ENCODE peak calls at places on chromosomes 2 and 18, in six cellular contexts. D, U, J, C, E and W are unnamed samples.
A peak's percentile ranks its signal among the peaks of the same experiment; 100 is the strongest.

GRCh38 chr18:26397019-26397418 is 151.3 kb downstream of the KCTD1 start:
- DNase-seq in E (no peak), D (no peak), U (no peak), J (no peak), C (no peak), W (no peak)

GRCh38 chr2:219031005-219031738 is 10.1 kb downstream of the CFAP65 start:
- DNase-seq in C (no peak), D (no peak), U (no peak), E (no peak), J (no peak), W (no peak)

GRCh38 chr2:109348645-109349554 is 219.9 kb downstream of the SH3RF3 start:
- DNase-seq in E (no peak), C (no peak), U (no peak), D (no peak), J (no peak), W (no peak)

GRCh38 chr2:73418343-73418742 is 32.7 kb downstream of the ALMS1 start:
- DNase-seq in D (no peak), C (peak; percentile 67), J (peak; percentile 52), U (peak; percentile 82), E (no peak), W (peak; percentile 52)

GRCh38 chr2:134669731-134670669 is 48.8 kb downstream of the TMEM163 start:
- DNase-seq in D (no peak), U (no peak), E (peak; percentile 79), J (no peak), C (no peak), W (peak; percentile 80)

GRCh38 chr2:140392824-140393223 is 1612.6 kb upstream of the NXPH2 start:
- DNase-seq in D (peak; percentile 18), C (no peak), E (no peak), U (no peak), J (no peak), W (no peak)

GRCh38 chr2:74873678-74874640 is 40.0 kb downstream of the HK2 start:
- DNase-seq in E (no peak), C (no peak), U (peak; percentile 22), J (no peak), D (no peak), W (no peak)

GRCh38 chr2:79855264-79856006 is 342.6 kb downstream of the CTNNA2 start:
- DNase-seq in U (no peak), C (no peak), E (no peak), J (peak; percentile 51), D (peak; percentile 20), W (peak; percentile 40)

GRCh38 chr2:59176737-59177136 is 935.6 kb upstream of the FANCL start:
- DNase-seq in C (no peak), E (no peak), D (no peak), U (no peak), J (no peak), W (no peak)

GRCh38 chr2:84830095-84830494 is 50.8 kb downstream of the TRABD2A start:
- DNase-seq in U (no peak), J (no peak), E (peak; percentile 83), C (peak; percentile 52), D (peak; percentile 13), W (no peak)

GRCh38 chr2:145095641-145096435 is 575.9 kb upstream of the ZEB2 start:
- DNase-seq in J (no peak), U (no peak), C (no peak), D (no peak), E (no peak), W (no peak)

GRCh38 chr2:49165662-49166061 is 11.3 kb upstream of the FSHR start:
- DNase-seq in D (no peak), J (no peak), U (no peak), E (no peak), C (no peak), W (no peak)

GRCh38 chr18:28065031-28065792 is 111.7 kb downstream of the CDH2 start:
- DNase-seq in C (no peak), U (no peak), D (peak; percentile 90), J (no peak), E (no peak), W (no peak)

GRCh38 chr2:210195066-210195852 is 24.1 kb upstream of the KANSL1L start:
- DNase-seq in C (no peak), E (no peak), U (no peak), D (peak; percentile 57), J (no peak), W (peak; percentile 37)

GRCh38 chr2:53633441-53633840 is 134.2 kb upstream of the CHAC2 start:
- DNase-seq in E (no peak), J (no peak), U (no peak), D (peak; percentile 44), C (no peak), W (no peak)

GRCh38 chr2:53632714-53633113 is 134.9 kb upstream of the CHAC2 start:
- DNase-seq in E (no peak), J (no peak), D (no peak), C (no peak), U (no peak), W (no peak)

GRCh38 chr2:53640466-53640865 is 127.1 kb upstream of the CHAC2 start:
- DNase-seq in D (no peak), J (no peak), E (no peak), C (no peak), U (no peak), W (no peak)

GRCh38 chr2:53635681-53636080 is 131.9 kb upstream of the CHAC2 start:
- DNase-seq in J (no peak), U (no peak), D (no peak), E (no peak), C (no peak), W (no peak)

GRCh38 chr2:53636616-53637015 is 131.0 kb upstream of the CHAC2 start:
- DNase-seq in U (no peak), C (no peak), E (no peak), D (no peak), J (no peak), W (no peak)
- H3K9me3 ChIP-seq in U (no peaks in the 10 kb centered on the region), C (no peaks in the 10 kb centered on the region), E (no peaks in the 10 kb centered on the region), D (no peaks in the 10 kb centered on the region), J (no peaks in the 10 kb centered on the region), W (no peaks in the 10 kb centered on the region)

DNA sequence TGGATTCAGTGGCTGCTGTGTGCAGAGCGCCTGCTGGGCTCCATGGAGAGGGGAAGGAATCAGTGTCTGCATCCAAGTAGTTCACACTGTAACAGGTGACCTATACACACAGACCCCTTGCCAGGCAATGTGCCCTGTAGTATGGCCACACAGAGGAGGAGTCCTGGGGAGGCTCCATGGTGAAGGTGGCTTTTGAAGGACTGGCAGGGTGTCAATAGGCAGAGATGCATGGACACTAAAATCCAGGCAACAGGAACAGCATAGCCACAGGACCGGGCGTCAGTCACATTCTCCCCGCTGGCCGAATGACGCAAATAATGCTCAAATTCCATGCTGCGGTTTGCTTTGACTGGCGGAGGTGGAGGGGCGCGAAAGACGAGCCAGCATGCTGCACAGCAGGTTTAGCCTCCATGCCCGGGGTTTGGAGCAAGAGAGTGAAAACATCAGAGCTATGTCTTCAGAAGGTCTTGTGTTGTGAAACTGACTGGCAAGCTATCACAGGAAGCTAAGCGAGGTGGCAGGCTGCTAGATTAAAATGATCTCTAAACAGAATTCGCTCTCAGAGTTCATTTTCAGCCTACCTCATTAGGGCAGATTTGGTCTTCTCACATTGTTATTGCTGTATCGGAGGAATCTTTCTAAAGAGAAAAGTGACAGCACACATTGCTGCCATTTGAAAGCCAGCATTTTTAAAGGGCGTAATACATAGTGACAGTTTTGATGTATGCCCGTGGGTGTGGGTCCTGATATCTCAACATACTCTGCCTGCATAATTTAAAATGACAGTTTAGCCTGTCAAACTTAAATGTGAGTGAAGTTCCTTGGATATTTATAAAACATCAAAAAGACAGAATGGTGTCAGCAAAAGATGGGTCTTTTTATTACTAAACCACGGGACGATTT is 1.1 kb upstream of the CHMP1B start:
- DNase-seq in U (peak; percentile 54), D (peak; percentile 86), C (peak; percentile 82), E (peak; percentile 82), J (no peak), W (peak; percentile 66)
- TF ChIP-seq POLR2A in U (no peak), D (no peak), C (no peak), E (no peak), J (no peak), W (peak; percentile 60)

GRCh38 chr2:165790461-165790860 is 3.6 kb downstream of the GALNT3 start:
- DNase-seq in J (no peak), C (no peak), D (no peak), U (no peak), E (no peak), W (no peak)
- H3K9me3 ChIP-seq in J (no peaks in the 10 kb centered on the region), C (no peaks in the 10 kb centered on the region), D (no peaks in the 10 kb centered on the region), U (no peaks in the 10 kb centered on the region), E (no peaks in the 10 kb centered on the region), W (no peaks in the 10 kb centered on the region)

GRCh38 chr18:9336827-9337226 is 2.3 kb downstream of the TWSG1 start:
- DNase-seq in E (no peak), J (no peak), D (no peak), U (no peak), C (no peak), W (no peak)

GRCh38 chr18:9335255-9336045 is 877 bp downstream of the TWSG1 start:
- DNase-seq in E (no peak), U (no peak), C (no peak), D (no peak), J (no peak), W (no peak)

GRCh38 chr18:9334351-9335254 is at the start of gene TWSG1:
- DNase-seq in E (peak; percentile 98), U (peak; percentile 95), D (peak; percentile 91), C (peak; percentile 93), J (peak; percentile 96), W (peak; percentile 91)

GRCh38 chr18:9330419-9330818 is 4.2 kb upstream of the TWSG1 start:
- DNase-seq in J (no peak), U (no peak), D (no peak), E (no peak), C (no peak), W (no peak)

GRCh38 chr18:9333441-9334350 is 877 bp upstream of the TWSG1 start:
- DNase-seq in J (peak; percentile 47), D (no peak), C (peak; percentile 22), U (peak; percentile 15), E (peak; percentile 84), W (no peak)
- TF ChIP-seq POLR2A in J (no peak), D (no peak), C (no peak), U (no peak), E (no peak), W (no peak)

DNA sequence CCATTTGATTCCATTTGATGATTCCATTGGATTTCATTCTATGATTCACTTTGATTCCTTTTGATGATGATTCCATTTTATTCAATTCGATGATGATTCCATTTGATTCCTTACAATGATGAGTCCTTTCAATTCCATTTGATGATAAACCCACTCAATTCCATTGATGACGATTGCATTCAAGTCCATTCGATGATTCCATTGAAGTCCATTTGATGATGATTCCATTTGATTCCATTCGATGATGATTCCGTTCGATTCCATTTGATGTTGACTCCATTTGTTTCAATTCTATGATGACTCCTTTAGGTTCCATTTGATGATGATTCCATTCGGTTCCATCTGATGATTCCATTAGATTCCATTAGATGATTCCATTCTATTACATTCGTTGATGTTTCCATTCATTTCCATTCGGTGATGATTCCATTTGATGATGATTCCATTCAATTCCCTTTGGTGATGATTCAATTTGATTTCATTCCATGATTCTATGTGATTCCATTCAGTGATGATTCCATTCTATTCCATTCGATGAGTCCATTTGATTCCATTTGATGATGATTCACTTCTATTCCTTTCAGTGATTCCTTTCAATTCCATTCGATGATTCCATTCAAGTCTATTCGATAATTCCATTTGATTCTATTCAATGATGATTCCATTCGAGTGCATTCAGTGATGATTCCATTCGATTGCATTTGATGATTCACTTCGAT is 1106.0 kb downstream of the RPIA start:
- DNase-seq in E (no peak), C (no peak), J (no peak), U (no peak), D (no peak), W (no peak)
- H3K9me3 ChIP-seq in E (peaks cover 100% of the 10 kb centered on the region), C (peaks cover 100% of the 10 kb centered on the region), J (no peaks in the 10 kb centered on the region), U (no peaks in the 10 kb centered on the region), D (peaks cover 12% of the 10 kb centered on the region), W (no peaks in the 10 kb centered on the region)